ENCODE peak calls at places on chromosomes 1 and 21, in five cellular contexts. A is HepG2, J is HCT116, W is K562, D is H1. R is an unnamed sample.

GRCh38 chr1:21414002-21414401 is 25.9 kb upstream of the NBPF3 start:
- DNase-seq in J (no peak), W (no peak), D (no peak), A (no peak), R (no peak)

GRCh38 chr21:38679531-38679930 is 126.2 kb upstream of the ETS2 start:
- DNase-seq in J (no peak), W (no peak), D (no peak), A (no peak), R (peak)

GRCh38 chr1:16367968-16368910 is 1.2 kb downstream of the SZRD1 start:
- DNase-seq in J (no peak), W (peak), D (no peak), A (no peak), R (no peak)

GRCh38 chr1:203063287-203063686 is 22.5 kb downstream of the MYOG start:
- DNase-seq in D (no peak), A (no peak), W (no peak), J (no peak), R (no peak)

GRCh38 chr1:96049759-96050409 is 671.7 kb upstream of the PTBP2 start:
- DNase-seq in D (no peak), A (no peak), J (no peak), W (no peak), R (no peak)

GRCh38 chr1:46303872-46304326 is 401 bp downstream of the UQCRH start:
- DNase-seq in W (no peak), J (no peak), D (no peak), A (no peak), R (no peak)

GRCh38 chr1:16085521-16085920 is 12.1 kb upstream of the FAM131C start:
- DNase-seq in A (no peak), J (no peak), D (no peak), W (no peak), R (no peak)

GRCh38 chr1:24939657-24940193 is 9.6 kb upstream of the RUNX3 start:
- DNase-seq in A (no peak), D (no peak), W (no peak), J (no peak), R (no peak)

GRCh38 chr1:192810253-192810880 is 1.5 kb downstream of the RGS2 start:
- DNase-seq in W (no peak), A (no peak), D (no peak), J (no peak), R (no peak)

GRCh38 chr1:47650606-47651005 is 212.8 kb downstream of the FOXD2 start:
- DNase-seq in D (no peak), J (no peak), W (no peak), A (no peak), R (no peak)

GRCh38 chr1:85544689-85545203 is 35.8 kb upstream of the CCN1 start:
- DNase-seq in W (no peak), A (peak), J (no peak), D (no peak), R (no peak)

GRCh38 chr1:210233495-210234253 is 1.1 kb downstream of the SERTAD4 start:
- DNase-seq in A (no peak), D (peak), J (peak), W (peak), R (no peak)

GRCh38 chr1:212285685-212286436 is 651 bp downstream of the PPP2R5A start:
- DNase-seq in A (no peak), W (peak), D (peak), J (peak), R (no peak)

GRCh38 chr1:200901796-200902444 is 7.2 kb downstream of the INAVA start:
- DNase-seq in J (no peak), D (no peak), W (peak), A (no peak), R (no peak)

GRCh38 chr1:62196091-62196690 is 1.5 kb downstream of the L1TD1 start:
- DNase-seq in J (no peak), A (no peak), D (no peak), W (no peak), R (no peak)

GRCh38 chr1:226255380-226255779 is 31.9 kb downstream of the MIXL1 start:
- DNase-seq in A (no peak), D (no peak), W (no peak), J (no peak), R (no peak)

GRCh38 chr1:151681921-151682320 is 34.7 kb downstream of the CELF3 start:
- DNase-seq in D (no peak), J (no peak), W (no peak), A (no peak), R (no peak)

GRCh38 chr21:42495765-42496119 is 282 bp downstream of the RSPH1 start:
- DNase-seq in D (no peak), A (no peak), W (no peak), J (no peak), R (no peak)

GRCh38 chr21:34620084-34620665 is 5.3 kb upstream of the RCAN1 start:
- DNase-seq in A (no peak), J (no peak), W (no peak), D (no peak), R (no peak)

GRCh38 chr1:186304982-186305949 is 69.8 kb downstream of the TPR start:
- DNase-seq in W (peak), D (no peak), A (peak), J (peak), R (no peak)

GRCh38 chr1:234613128-234613875 is 3.3 kb upstream of the IRF2BP2 start:
- DNase-seq in D (no peak), A (peak), J (no peak), W (no peak), R (no peak)

GRCh38 chr1:180155202-180155682 is 573 bp downstream of the QSOX1 start:
- DNase-seq in W (peak), D (peak), J (no peak), A (no peak), R (no peak)

GRCh38 chr1:115456441-115456961 is 118.5 kb upstream of the NGF start:
- DNase-seq in J (no peak), D (no peak), A (no peak), W (no peak), R (no peak)

GRCh38 chr21:45865106-45865835 is 116.3 kb upstream of the COL6A1 start:
- DNase-seq in A (no peak), W (no peak), J (no peak), D (peak), R (no peak)

GRCh38 chr1:10637400-10637799 is 159.0 kb downstream of the CASZ1 start:
- DNase-seq in J (no peak), A (no peak), D (no peak), W (no peak), R (no peak)
- TF ChIP-seq ZNF274 in J (no peak), A (no peak), D (no peak), W (no peak), R (no peak)

GRCh38 chr1:161782886-161783285 is 16.8 kb downstream of the ATF6 start:
- DNase-seq in J (no peak), D (no peak), A (no peak), W (no peak), R (no peak)

GRCh38 chr1:161790587-161791317 is 24.6 kb downstream of the ATF6 start:
- DNase-seq in J (no peak), D (no peak), W (no peak), A (no peak), R (no peak)

GRCh38 chr1:161784963-161785362 is 18.8 kb downstream of the ATF6 start:
- DNase-seq in W (no peak), D (no peak), A (no peak), J (no peak), R (no peak)

GRCh38 chr1:161791889-161792655 is 26.0 kb downstream of the ATF6 start:
- DNase-seq in D (no peak), W (no peak), A (no peak), J (no peak), R (no peak)

GRCh38 chr1:161787355-161787754 is 21.2 kb downstream of the ATF6 start:
- DNase-seq in W (no peak), J (no peak), A (no peak), D (no peak), R (no peak)
- TF ChIP-seq MAX in W (no peak), J (no peak), A (no peak), D (no peak), R (no peak)

GRCh38 chr1:87472716-87473115 is 144.0 kb downstream of the LMO4 start:
- DNase-seq in A (no peak), W (no peak), D (no peak), J (no peak), R (no peak)

GRCh38 chr1:87474098-87474497 is 145.4 kb downstream of the LMO4 start:
- DNase-seq in D (no peak), A (no peak), W (no peak), J (no peak), R (no peak)

GRCh38 chr1:87478231-87478630 is 149.6 kb downstream of the LMO4 start:
- DNase-seq in J (peak), D (peak), W (no peak), A (no peak), R (no peak)

GRCh38 chr1:87473203-87473661 is 144.6 kb downstream of the LMO4 start:
- DNase-seq in J (no peak), A (no peak), W (no peak), D (no peak), R (no peak)
- TF ChIP-seq ZNF274 in J (no peak), A (no peak), W (no peak), D (no peak), R (no peak)

DNA sequence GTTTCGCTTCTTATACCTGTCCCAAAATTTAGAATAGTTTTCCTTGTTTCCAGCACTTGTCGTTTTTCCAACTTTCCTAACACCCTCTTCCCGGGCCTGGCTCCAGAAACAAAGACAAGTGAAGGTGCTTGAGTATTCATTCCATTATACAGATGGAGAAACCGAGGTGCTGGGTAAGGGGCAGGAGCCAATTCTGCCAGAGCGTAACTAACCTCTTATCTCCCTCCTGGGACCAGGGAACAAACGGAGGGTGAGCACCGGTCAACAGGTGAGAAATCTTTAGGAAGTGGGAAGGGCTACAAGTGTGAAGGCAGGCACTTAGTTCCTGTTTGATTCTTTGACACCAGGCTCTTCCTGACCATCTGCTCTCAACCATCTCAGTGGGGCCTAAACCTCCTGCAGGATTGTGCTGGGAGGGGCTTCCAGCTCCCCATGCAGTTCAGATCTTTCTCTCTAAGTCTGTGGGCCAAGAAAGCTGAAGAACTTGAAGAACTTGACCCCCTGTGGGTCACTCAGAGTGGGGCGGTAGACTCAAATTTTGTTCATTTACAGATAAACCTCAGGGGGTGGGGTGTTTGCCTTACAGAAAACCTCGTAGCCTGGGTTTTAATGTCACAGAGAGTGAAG is 8.7 kb downstream of the PLXNA2 start:
- DNase-seq in D (no peak), A (no peak), W (peak), J (no peak), R (no peak)
- TF ChIP-seq MAX in D (no peak), A (no peak), W (no peak), J (no peak), R (no peak)

DNA sequence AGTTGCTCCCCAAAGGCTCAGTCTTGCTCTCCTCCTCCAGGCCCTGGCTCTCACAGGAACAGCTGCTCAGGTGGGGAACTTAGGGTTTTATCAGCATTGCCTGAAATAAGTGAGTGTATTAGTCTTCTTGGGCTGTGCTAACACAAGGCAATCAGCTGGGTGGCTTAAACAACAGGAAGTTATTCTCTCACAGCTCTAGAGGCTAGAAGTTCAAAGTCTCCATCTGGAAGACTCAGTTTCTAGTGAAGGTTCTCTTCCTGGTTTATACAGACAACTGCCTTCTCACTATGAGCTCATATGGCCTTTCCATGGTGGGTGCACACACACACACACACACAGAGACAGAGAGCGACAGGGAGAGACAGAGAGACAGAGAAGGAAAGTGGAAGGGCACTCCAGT is 2.8 kb upstream of the CD1C start:
- DNase-seq in J (no peak), D (no peak), W (no peak), A (no peak), R (peak)
- TF ChIP-seq ZNF274 in J (no peak), D (no peak), W (no peak), A (no peak), R (no peak)

GRCh38 chr1:230770317-230770716 is 23.1 kb downstream of the CAPN9 start:
- DNase-seq in W (no peak), D (no peak), J (no peak), A (no peak), R (no peak)
- TF ChIP-seq MAX in W (no peak), D (no peak), J (no peak), A (no peak), R (no peak)

DNA sequence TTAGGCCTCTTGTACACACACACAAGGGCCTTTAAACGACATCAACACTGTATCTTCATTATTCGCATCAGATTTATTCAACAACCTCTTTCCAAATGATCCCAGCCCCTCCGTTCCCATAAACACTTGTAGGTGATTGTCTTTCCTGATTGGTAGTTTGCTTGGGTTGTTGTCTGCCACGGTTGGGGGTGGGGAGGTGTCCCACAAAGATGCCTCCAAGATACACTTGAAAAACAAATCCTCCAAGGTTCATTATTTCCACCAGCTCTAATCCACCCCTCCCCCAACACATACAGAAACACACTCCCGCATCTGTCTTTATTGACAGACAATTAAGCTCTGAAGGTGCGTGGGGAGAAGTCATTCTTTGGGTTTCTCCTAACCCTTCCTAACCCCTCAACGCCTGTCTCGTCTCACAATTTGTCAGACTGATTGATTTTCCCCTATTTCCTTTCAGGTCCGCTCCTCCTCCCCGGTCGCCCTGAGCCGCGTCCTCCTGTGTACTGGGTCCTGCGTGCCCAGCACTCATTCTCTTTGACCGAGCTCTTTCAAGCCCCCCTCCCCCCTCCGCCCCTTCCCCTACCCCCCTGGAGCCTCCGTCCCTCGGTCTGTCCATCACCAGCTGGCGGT is 1.4 kb downstream of the WDR26 start:
- DNase-seq in A (no peak), D (no peak), W (no peak), J (no peak), R (no peak)
- TF ChIP-seq ZNF274 in A (no peak), D (no peak), W (no peak), J (no peak), R (no peak)

R was measured in GM12878.